ENCODE peak calls at places on chromosomes 13 and 19, in six cellular contexts. A is GM12892, I is H1, T is K562, U is GM12878, K is HepG2. E is an unnamed sample.

GRCh38 chr13:100176781-100177389 is 88.0 kb downstream of the PCCA start:
- DNase-seq in A (no peak), I (no peak), T (no peak), U (no peak), K (no peak), E (no peak)

GRCh38 chr19:19170053-19170945 is at the start of gene MEF2B:
- DNase-seq in A (peak), I (peak), T (peak), U (no peak), K (peak), E (peak)

GRCh38 chr13:110005563-110005962 is 219.2 kb upstream of the IRS2 start:
- DNase-seq in A (no peak), I (no peak), T (no peak), U (no peak), K (no peak), E (no peak)

GRCh38 chr13:37375724-37376123 is 222.8 kb downstream of the POSTN start:
- DNase-seq in A (no peak), I (no peak), T (no peak), U (no peak), K (no peak), E (no peak)

GRCh38 chr13:23616228-23616627 is 46.0 kb downstream of the TNFRSF19 start:
- DNase-seq in A (no peak), I (no peak), T (no peak), U (no peak), K (no peak), E (no peak)

GRCh38 chr19:38425810-38426466 is at the start of gene RASGRP4:
- DNase-seq in A (peak), I (peak), T (peak), U (no peak), K (no peak), E (peak)

GRCh38 chr13:50969691-50970090 is 60.1 kb downstream of the RNASEH2B start:
- DNase-seq in A (no peak), I (peak), T (no peak), U (no peak), K (peak), E (no peak)

GRCh38 chr13:113144255-113144629 is 14.2 kb upstream of the PROZ start:
- DNase-seq in A (no peak), I (peak), T (no peak), U (no peak), K (no peak), E (no peak)

GRCh38 chr19:44303976-44304568 is 753 bp downstream of the ZNF235 start:
- DNase-seq in A (no peak), I (no peak), T (peak), U (no peak), K (no peak), E (no peak)
- TF ChIP-seq TAF1 in A (no peak), I (no peak), T (no peak), U (no peak), K (no peak), E (no peak)

GRCh38 chr19:47283405-47284059 is 8.8 kb downstream of the INAFM1 start:
- DNase-seq in A (no peak), I (no peak), T (no peak), U (no peak), K (no peak), E (no peak)
- TF ChIP-seq POLR2A in A (no peak), I (no peak), T (no peak), U (no peak), K (no peak), E (no peak)

GRCh38 chr13:48162182-48162581 is 67.3 kb upstream of the MED4 start:
- DNase-seq in A (no peak), I (no peak), T (no peak), U (no peak), K (no peak), E (no peak)

GRCh38 chr13:48163066-48163465 is 68.2 kb upstream of the MED4 start:
- DNase-seq in A (no peak), I (no peak), T (no peak), U (no peak), K (no peak), E (no peak)

GRCh38 chr13:48161530-48162179 is 66.8 kb upstream of the MED4 start:
- DNase-seq in A (no peak), I (no peak), T (peak), U (no peak), K (no peak), E (no peak)

GRCh38 chr13:48165063-48165462 is 67.9 kb upstream of the ITM2B start:
- DNase-seq in A (no peak), I (no peak), T (no peak), U (no peak), K (no peak), E (no peak)

DNA sequence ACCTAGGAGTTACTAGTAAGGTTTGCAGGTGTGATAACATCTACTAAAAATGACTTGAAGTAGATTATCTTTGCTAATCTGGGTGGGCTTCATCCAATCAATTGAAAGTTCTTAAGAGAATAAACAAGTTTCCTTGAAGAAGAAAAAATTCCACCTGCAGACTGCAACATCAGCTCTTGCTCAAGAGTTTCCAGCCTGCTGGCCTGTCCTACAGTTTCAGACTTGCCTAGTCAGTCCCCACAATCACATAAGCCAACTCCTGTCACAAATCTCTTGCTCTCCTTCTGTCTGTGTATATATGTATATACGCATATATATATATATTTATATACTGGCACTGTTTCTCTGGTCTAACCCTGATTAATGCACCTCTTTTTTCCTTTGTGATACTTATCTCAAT is 67.3 kb upstream of the ITM2B start:
- DNase-seq in A (no peak), I (no peak), T (no peak), U (no peak), K (no peak), E (no peak)
- TF ChIP-seq TAF1 in A (no peak), I (no peak), T (no peak), U (no peak), K (no peak), E (no peak)

GRCh38 chr19:460877-461609 is at the start of gene SHC2:
- DNase-seq in A (no peak), I (no peak), T (peak), U (no peak), K (no peak), E (no peak)
- TF ChIP-seq POLR2A in A (no peak), I (no peak), T (no peak), U (no peak), K (no peak), E (no peak)

GRCh38 chr13:82758056-82758455 is 1124.2 kb downstream of the SLITRK1 start:
- DNase-seq in A (no peak), I (peak), T (peak), U (no peak), K (peak), E (no peak)
- TF ChIP-seq TAF1 in A (no peak), I (no peak), T (no peak), U (no peak), K (no peak), E (no peak)